ENCODE peak calls at places on chromosomes 6 and 20, in four cellular contexts. One of them, this sample, is unnamed. For H3K4me1 and H3K9me3, the result is how much of the 10 kb centered on the place peaks cover.

GRCh38 chr20:61805365-61805764 is 260.3 kb downstream of the TAF4 start:
- DNase-seq in aorta: no peak
- DNase-seq in K562: no peak
- DNase-seq in SJCRH30: no peak
- DNase-seq in this sample: no peak

GRCh38 chr6:167996424-167997199 is 859 bp upstream of the KIF25 start:
- DNase-seq in SJCRH30: no peak
- DNase-seq in aorta: no peak
- DNase-seq in K562: no peak
- DNase-seq in this sample: no peak

GRCh38 chr6:22448311-22448711 is 121.1 kb upstream of the HDGFL1 start:
- DNase-seq in SJCRH30: peak
- DNase-seq in K562: no peak
- DNase-seq in aorta: no peak
- DNase-seq in this sample: peak

GRCh38 chr6:138182939-138183791 is 21.4 kb downstream of the ARFGEF3 start:
- DNase-seq in SJCRH30: peak
- DNase-seq in K562: no peak
- DNase-seq in aorta: no peak
- DNase-seq in this sample: no peak

GRCh38 chr6:152727507-152727906 is 23.1 kb upstream of the VIP start:
- DNase-seq in aorta: no peak
- DNase-seq in SJCRH30: no peak
- DNase-seq in K562: no peak
- DNase-seq in this sample: no peak

GRCh38 chr6:6591778-6592388 is 3.4 kb downstream of the LY86 start:
- DNase-seq in aorta: peak
- DNase-seq in K562: no peak
- DNase-seq in SJCRH30: no peak
- DNase-seq in this sample: no peak

GRCh38 chr6:57242505-57242904 is 20.4 kb upstream of the RAB23 start:
- DNase-seq in K562: no peak
- DNase-seq in SJCRH30: peak
- DNase-seq in aorta: no peak
- DNase-seq in this sample: no peak

GRCh38 chr20:54291339-54292060 is 83.6 kb downstream of the PFDN4 start:
- DNase-seq in K562: no peak
- DNase-seq in SJCRH30: no peak
- DNase-seq in aorta: no peak
- DNase-seq in this sample: no peak

GRCh38 chr6:74250161-74250560 is 554.2 kb downstream of the CD109 start:
- DNase-seq in SJCRH30: no peak
- DNase-seq in K562: no peak
- DNase-seq in aorta: no peak
- DNase-seq in this sample: no peak

GRCh38 chr20:52083627-52084232 is 107.8 kb downstream of the ZFP64 start:
- DNase-seq in SJCRH30: peak
- DNase-seq in aorta: peak
- DNase-seq in K562: peak
- DNase-seq in this sample: peak

GRCh38 chr6:40930555-40930954 is 108.5 kb downstream of the UNC5CL start:
- DNase-seq in K562: peak
- DNase-seq in SJCRH30: peak
- DNase-seq in aorta: peak
- DNase-seq in this sample: no peak

GRCh38 chr20:14707026-14707680 is 369.7 kb upstream of the FLRT3 start:
- DNase-seq in aorta: no peak
- DNase-seq in SJCRH30: no peak
- DNase-seq in K562: no peak
- DNase-seq in this sample: no peak

GRCh38 chr20:59961423-59961822 is 3.2 kb downstream of the CDH26 start:
- DNase-seq in aorta: no peak
- DNase-seq in K562: no peak
- DNase-seq in SJCRH30: no peak
- DNase-seq in this sample: no peak

GRCh38 chr6:41021832-41022231 is 17.2 kb downstream of the UNC5CL start:
- DNase-seq in K562: no peak
- DNase-seq in aorta: no peak
- DNase-seq in SJCRH30: peak
- DNase-seq in this sample: no peak

GRCh38 chr6:29943053-29943966 is 978 bp downstream of the HLA-A start:
- DNase-seq in SJCRH30: no peak
- DNase-seq in aorta: no peak
- DNase-seq in K562: no peak
- DNase-seq in this sample: no peak

GRCh38 chr20:34190679-34191090 is 50.5 kb upstream of the ASIP start:
- DNase-seq in aorta: peak
- DNase-seq in SJCRH30: peak
- DNase-seq in K562: peak
- DNase-seq in this sample: peak

GRCh38 chr6:100538086-100538485 is 73.4 kb upstream of the SIM1 start:
- DNase-seq in K562: no peak
- DNase-seq in aorta: no peak
- DNase-seq in SJCRH30: no peak
- DNase-seq in this sample: no peak

GRCh38 chr20:22453244-22454080 is 130.9 kb downstream of the FOXA2 start:
- DNase-seq in SJCRH30: peak
- DNase-seq in K562: peak
- DNase-seq in aorta: no peak
- DNase-seq in this sample: no peak

GRCh38 chr20:48824830-48825550 is 2.8 kb downstream of the PREX1 start:
- DNase-seq in K562: no peak
- DNase-seq in aorta: no peak
- DNase-seq in SJCRH30: peak
- DNase-seq in this sample: peak

GRCh38 chr20:48826883-48827771 is 672 bp downstream of the PREX1 start:
- DNase-seq in K562: no peak
- DNase-seq in SJCRH30: peak
- DNase-seq in aorta: peak
- DNase-seq in this sample: peak

GRCh38 chr20:48825551-48825885 is 2.3 kb downstream of the PREX1 start:
- DNase-seq in aorta: no peak
- DNase-seq in SJCRH30: no peak
- DNase-seq in K562: no peak
- DNase-seq in this sample: no peak

GRCh38 chr20:48823960-48824497 is 3.8 kb downstream of the PREX1 start:
- DNase-seq in K562: no peak
- DNase-seq in aorta: no peak
- DNase-seq in SJCRH30: no peak
- DNase-seq in this sample: no peak

DNA sequence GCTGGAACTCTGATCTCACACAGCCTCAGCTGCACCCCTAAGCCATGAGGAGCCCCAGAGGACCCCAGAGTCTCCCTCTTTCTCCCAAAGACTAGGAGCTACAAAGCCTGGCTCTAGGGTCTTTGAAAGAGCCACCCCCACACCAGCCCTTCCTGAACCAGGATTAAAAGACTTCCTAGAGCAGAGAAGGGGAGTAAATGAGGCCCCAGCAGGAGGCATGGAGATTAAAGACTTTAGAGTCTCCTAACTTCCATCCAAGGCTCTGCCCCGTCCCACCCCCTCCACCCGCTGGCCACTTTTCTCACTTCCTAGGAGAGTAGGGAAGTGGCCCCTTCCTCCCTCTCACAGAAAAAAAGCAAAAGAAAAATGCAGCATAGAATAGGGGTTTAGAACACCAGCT is 1.7 kb downstream of the PREX1 start:
- DNase-seq in K562: no peak
- DNase-seq in SJCRH30: peak
- DNase-seq in aorta: no peak
- DNase-seq in this sample: peak
- H3K4me3 ChIP-seq in K562: no peak
- H3K4me3 ChIP-seq in SJCRH30: peak
- H3K4me3 ChIP-seq in aorta: peak
- H3K4me3 ChIP-seq in this sample: peak

DNA sequence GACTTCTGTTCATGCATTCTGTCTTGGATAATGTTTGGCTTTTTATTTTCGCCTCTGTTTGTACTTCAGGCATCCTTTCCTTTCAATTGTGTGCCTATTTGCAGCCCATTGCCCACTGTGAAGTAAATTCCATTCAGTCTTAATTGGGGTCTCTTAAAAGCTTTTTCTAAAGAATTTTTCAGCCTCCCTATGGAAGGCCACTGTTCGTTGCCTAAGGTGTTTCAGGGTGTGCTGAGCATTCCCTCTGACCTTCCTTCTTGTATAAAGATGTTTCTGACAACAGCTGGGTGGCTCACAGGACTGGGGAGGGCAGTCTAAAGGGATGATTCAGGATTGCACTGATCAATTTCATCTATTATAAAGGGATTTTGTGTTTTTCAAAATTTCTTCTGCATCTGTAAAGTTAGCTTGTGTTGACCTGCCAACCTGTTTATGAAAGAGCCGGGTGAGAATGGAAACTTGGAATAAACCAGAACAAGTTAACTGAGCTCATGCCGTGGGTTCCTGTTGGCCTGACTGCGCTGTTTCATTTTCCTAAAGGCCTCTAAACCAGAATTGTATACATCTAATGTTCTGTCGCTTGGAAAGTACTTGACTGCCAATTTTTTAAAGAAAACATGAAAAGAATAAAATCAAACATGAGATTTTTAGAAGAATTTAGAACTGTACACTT is 14.3 kb downstream of the PHACTR2 start:
- DNase-seq in aorta: no peak
- DNase-seq in K562: no peak
- DNase-seq in SJCRH30: no peak
- DNase-seq in this sample: no peak
- H3K4me1 ChIP-seq in aorta: under half
- H3K4me1 ChIP-seq in K562: under half
- H3K4me1 ChIP-seq in SJCRH30: under half
- H3K4me1 ChIP-seq in this sample: under half

GRCh38 chr20:55583036-55583435 is 422.3 kb downstream of the CBLN4 start:
- DNase-seq in K562: no peak
- DNase-seq in aorta: no peak
- DNase-seq in SJCRH30: no peak
- DNase-seq in this sample: no peak

GRCh38 chr20:55584307-55584706 is 421.0 kb downstream of the CBLN4 start:
- DNase-seq in SJCRH30: no peak
- DNase-seq in aorta: no peak
- DNase-seq in K562: no peak
- DNase-seq in this sample: no peak

GRCh38 chr20:55581519-55581918 is 423.8 kb downstream of the CBLN4 start:
- DNase-seq in aorta: no peak
- DNase-seq in K562: no peak
- DNase-seq in SJCRH30: no peak
- DNase-seq in this sample: no peak

GRCh38 chr20:55580475-55580874 is 424.8 kb downstream of the CBLN4 start:
- DNase-seq in SJCRH30: peak
- DNase-seq in aorta: no peak
- DNase-seq in K562: no peak
- DNase-seq in this sample: no peak

GRCh38 chr20:55582498-55582897 is 422.8 kb downstream of the CBLN4 start:
- DNase-seq in aorta: no peak
- DNase-seq in K562: no peak
- DNase-seq in SJCRH30: no peak
- DNase-seq in this sample: no peak
- H3K9me3 ChIP-seq in aorta: under half
- H3K9me3 ChIP-seq in K562: under half
- H3K9me3 ChIP-seq in SJCRH30: under half
- H3K9me3 ChIP-seq in this sample: under half

DNA sequence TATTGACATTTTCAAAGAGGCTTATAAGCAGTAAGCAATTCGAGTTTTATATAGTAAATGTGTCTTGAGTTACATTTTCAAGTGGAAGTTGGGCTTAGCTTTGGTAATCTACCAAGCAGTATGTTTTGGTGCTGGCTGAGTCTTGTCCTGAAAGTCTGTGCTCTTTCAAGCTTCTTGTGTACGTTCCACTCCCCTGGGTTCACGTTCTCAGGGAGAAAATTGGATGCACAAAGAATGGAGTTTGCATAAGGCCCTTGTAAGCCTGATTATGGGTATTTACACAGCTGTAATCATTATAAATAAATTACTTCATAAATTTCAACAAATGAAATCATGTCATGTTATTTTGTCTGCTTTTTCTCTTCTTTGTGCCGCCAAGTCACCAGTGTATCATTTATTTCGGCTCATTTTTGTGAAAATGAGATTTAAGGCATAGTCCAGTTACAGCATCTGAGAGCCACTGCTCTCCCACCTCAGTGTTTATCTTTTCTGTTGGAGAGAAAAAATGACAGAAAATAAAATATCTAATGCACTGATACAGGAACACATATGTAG is 262.5 kb downstream of the BTBD3 start:
- DNase-seq in SJCRH30: no peak
- DNase-seq in aorta: no peak
- DNase-seq in K562: no peak
- DNase-seq in this sample: no peak
- H3K4me3 ChIP-seq in SJCRH30: no peak
- H3K4me3 ChIP-seq in aorta: no peak
- H3K4me3 ChIP-seq in K562: no peak
- H3K4me3 ChIP-seq in this sample: no peak

GRCh38 chr6:39881851-39882566 is 52.3 kb downstream of the MOCS1 start:
- DNase-seq in aorta: peak
- DNase-seq in SJCRH30: peak
- DNase-seq in K562: no peak
- DNase-seq in this sample: no peak

GRCh38 chr6:39885691-39886090 is 48.6 kb downstream of the MOCS1 start:
- DNase-seq in SJCRH30: no peak
- DNase-seq in aorta: no peak
- DNase-seq in K562: no peak
- DNase-seq in this sample: no peak

GRCh38 chr6:39882567-39882953 is 51.7 kb downstream of the MOCS1 start:
- DNase-seq in SJCRH30: peak
- DNase-seq in K562: no peak
- DNase-seq in aorta: peak
- DNase-seq in this sample: no peak

GRCh38 chr6:39886871-39887270 is 47.4 kb downstream of the MOCS1 start:
- DNase-seq in K562: no peak
- DNase-seq in aorta: no peak
- DNase-seq in SJCRH30: no peak
- DNase-seq in this sample: no peak

DNA sequence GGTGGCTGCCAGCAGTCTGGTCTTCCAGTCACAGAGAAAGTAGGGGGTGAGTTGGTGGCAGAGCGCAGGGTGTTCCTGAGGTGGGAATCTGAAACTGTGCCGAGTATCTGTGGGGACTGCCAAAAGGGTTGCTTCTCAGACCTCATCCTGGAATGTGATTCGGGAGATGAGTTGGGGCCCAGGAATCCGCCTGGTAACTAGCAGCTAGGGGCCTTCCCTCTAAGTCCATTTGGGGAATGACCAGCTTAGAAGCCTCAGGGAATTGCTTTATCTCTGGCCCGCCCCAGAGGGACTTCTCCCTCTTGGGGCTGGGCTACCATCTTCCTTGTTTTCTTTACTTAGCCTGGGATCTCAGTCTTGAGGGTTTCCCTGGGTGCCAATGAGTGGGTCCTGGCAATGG is 49.6 kb downstream of the MOCS1 start:
- DNase-seq in aorta: no peak
- DNase-seq in SJCRH30: no peak
- DNase-seq in K562: no peak
- DNase-seq in this sample: no peak
- H3K4me1 ChIP-seq in aorta: under half
- H3K4me1 ChIP-seq in SJCRH30: half or more
- H3K4me1 ChIP-seq in K562: under half
- H3K4me1 ChIP-seq in this sample: under half

GRCh38 chr6:34267746-34268145 is 18.9 kb upstream of the SMIM29 start:
- DNase-seq in K562: no peak
- DNase-seq in aorta: no peak
- DNase-seq in SJCRH30: no peak
- DNase-seq in this sample: no peak
- H3K9me3 ChIP-seq in K562: under half
- H3K9me3 ChIP-seq in aorta: under half
- H3K9me3 ChIP-seq in SJCRH30: under half
- H3K9me3 ChIP-seq in this sample: under half

This sample was measured in HAP-1.